ENCODE peak calls at places on chromosomes 3 and 15, in four cellular contexts. Z, E, W and I are unnamed samples.

GRCh38 chr3:185818267-185818875 is 6.5 kb downstream of the IGF2BP2 start:
- DNase-seq in Z (no peak), E (no peak), W (peak; percentile 46), I (no peak)

GRCh38 chr3:148604270-148605085 is 93.2 kb upstream of the AGTR1 start:
- DNase-seq in Z (no peak), E (peak; percentile 13), W (no peak), I (no peak)

GRCh38 chr15:98690272-98690671 is 41.9 kb downstream of the IGF1R start:
- DNase-seq in Z (no peak), E (no peak), W (no peak), I (no peak)

GRCh38 chr3:191244242-191244867 is 45.3 kb downstream of the OSTN start:
- DNase-seq in Z (no peak), E (no peak), W (no peak), I (no peak)

GRCh38 chr3:143507735-143508580 is 340.3 kb downstream of the SLC9A9 start:
- DNase-seq in Z (no peak), E (no peak), W (peak; percentile 64), I (no peak)

GRCh38 chr15:84822774-84823579 is 5.8 kb downstream of the ALPK3 start:
- DNase-seq in Z (no peak), E (no peak), W (no peak), I (no peak)

GRCh38 chr3:107870989-107871638 is 219.7 kb downstream of the CD47 start:
- DNase-seq in Z (no peak), E (no peak), W (no peak), I (no peak)

GRCh38 chr3:54870423-54870822 is 57.4 kb downstream of the LRTM1 start:
- DNase-seq in Z (peak; percentile 28), E (peak; percentile 74), W (peak; percentile 69), I (no peak)

GRCh38 chr15:55588070-55588817 is at the start of gene PYGO1:
- DNase-seq in Z (peak; percentile 55), E (peak; percentile 80), W (peak; percentile 34), I (no peak)

GRCh38 chr3:30614943-30615342 is 8.5 kb downstream of the TGFBR2 start:
- DNase-seq in Z (no peak), E (no peak), W (peak; percentile 40), I (no peak)

GRCh38 chr15:72139667-72140066 is 21.5 kb downstream of the SENP8 start:
- DNase-seq in Z (no peak), E (no peak), W (no peak), I (no peak)

GRCh38 chr15:72136170-72137051 is 18.2 kb downstream of the SENP8 start:
- DNase-seq in Z (no peak), E (no peak), W (no peak), I (no peak)

GRCh38 chr15:72146221-72146620 is 28.0 kb downstream of the SENP8 start:
- DNase-seq in Z (no peak), E (no peak), W (no peak), I (no peak)

GRCh38 chr15:72140088-72140487 is 21.9 kb downstream of the SENP8 start:
- DNase-seq in Z (no peak), E (no peak), W (no peak), I (no peak)

GRCh38 chr15:72141171-72142084 is 23.2 kb downstream of the SENP8 start:
- DNase-seq in Z (no peak), E (no peak), W (no peak), I (no peak)
- H3K4me3 ChIP-seq in Z (no peak overlapping the region), E (no peak overlapping the region), W (no peak overlapping the region), I (no peak overlapping the region)

GRCh38 chr15:89444241-89444797 is 52.1 kb downstream of the RHCG start:
- DNase-seq in Z (no peak), E (no peak), W (no peak), I (no peak)

GRCh38 chr15:89442671-89443307 is 53.6 kb downstream of the RHCG start:
- DNase-seq in Z (no peak), E (peak; percentile 72), W (no peak), I (peak; percentile 72)

GRCh38 chr15:89446260-89446891 is 50.0 kb downstream of the RHCG start:
- DNase-seq in Z (no peak), E (no peak), W (no peak), I (no peak)

GRCh38 chr15:89445553-89445952 is 50.8 kb downstream of the RHCG start:
- DNase-seq in Z (no peak), E (no peak), W (no peak), I (no peak)

DNA sequence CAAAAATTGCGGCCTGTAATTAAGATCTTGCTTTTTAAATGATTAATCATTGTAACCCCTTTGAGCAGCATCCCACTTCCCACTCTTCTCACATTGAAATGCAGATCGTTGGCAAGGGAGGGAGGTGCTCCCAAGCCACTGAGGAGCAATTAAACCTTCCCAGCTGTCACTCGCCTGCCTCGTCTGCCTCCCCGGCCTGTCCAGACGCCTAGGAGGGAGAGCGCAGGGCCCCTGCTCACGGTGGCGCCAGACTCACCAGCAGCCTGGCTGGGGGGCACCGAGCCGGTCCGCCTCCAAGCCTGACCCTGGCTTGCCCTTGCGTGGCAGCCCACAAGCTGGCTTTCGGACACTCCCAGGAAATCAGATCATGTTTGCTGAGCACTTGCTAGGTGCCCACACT is 51.5 kb downstream of the RHCG start:
- DNase-seq in Z (no peak), E (no peak), W (no peak), I (no peak)
- H3K27me3 ChIP-seq in Z (no peaks in the 10 kb centered on the region), E (peaks cover 7% of the 10 kb centered on the region), W (peaks cover 2% of the 10 kb centered on the region), I (peaks cover 11% of the 10 kb centered on the region)

DNA sequence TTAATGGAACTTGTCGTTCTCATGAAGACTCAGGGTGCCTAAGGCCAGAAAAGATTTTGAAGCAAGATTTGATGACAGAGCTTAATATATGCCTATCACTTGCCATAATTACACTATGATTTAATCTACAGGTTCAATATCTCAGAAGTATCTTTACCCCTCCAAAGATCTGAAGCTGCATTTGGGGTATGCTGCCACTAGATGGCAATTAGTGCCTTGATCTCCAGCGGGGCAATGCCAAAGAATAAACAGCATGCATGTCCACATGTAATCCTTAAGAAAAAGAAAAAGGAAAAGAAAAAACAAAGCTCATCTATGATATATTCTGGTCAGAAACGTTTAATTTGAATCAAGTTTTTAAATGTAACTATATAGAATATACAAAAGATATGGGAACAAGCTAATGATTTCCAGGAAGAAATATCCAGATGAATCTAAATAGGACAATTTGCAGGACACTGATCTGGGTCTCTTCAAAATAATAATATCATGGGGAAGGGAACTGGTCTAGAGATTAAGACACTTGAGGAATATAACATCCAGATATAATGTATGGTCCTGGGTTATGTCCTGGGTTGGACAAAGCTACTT is 55.0 kb upstream of the SOX14 start:
- DNase-seq in Z (no peak), E (peak; percentile 25), W (peak; percentile 6), I (no peak)
- TF ChIP-seq CTCF in Z (no peak), E (peak; percentile 51), W (peak; percentile 73), I (peak; percentile 14)

GRCh38 chr3:59261009-59261408 is 211.2 kb upstream of the CFAP20DC start:
- DNase-seq in Z (no peak), E (no peak), W (no peak), I (no peak)
- H3K4me3 ChIP-seq in Z (no peak overlapping the region), E (no peak overlapping the region), W (no peak overlapping the region), I (no peak overlapping the region)

DNA sequence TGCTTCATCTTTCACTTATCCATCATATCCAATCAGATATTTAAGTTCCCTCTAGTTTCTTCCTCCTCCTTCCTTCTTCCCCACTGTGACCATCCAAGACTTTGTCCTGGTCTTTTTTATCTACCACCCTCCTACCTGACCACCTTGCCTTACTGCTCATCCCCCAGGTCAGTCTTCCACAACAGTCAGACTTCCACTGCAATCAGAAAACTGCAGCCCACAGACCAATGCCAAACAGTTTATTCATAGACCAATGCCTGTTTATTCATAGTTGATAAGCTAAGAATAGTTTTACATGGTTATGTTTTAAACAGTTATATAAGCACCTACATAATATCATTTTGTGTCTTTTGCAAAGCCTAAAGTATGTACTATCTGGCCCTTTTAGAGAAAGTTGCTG is 65.5 kb downstream of the TRIM69 start:
- DNase-seq in Z (no peak), E (no peak), W (no peak), I (no peak)
- H3K27me3 ChIP-seq in Z (no peaks in the 10 kb centered on the region), E (no peaks in the 10 kb centered on the region), W (peaks cover 4% of the 10 kb centered on the region), I (no peaks in the 10 kb centered on the region)

GRCh38 chr3:187983484-187984124 is 170.4 kb upstream of the LPP start:
- DNase-seq in Z (no peak), E (no peak), W (no peak), I (no peak)

GRCh38 chr3:187985636-187986035 is 168.3 kb upstream of the LPP start:
- DNase-seq in Z (no peak), E (no peak), W (no peak), I (no peak)

GRCh38 chr3:187987162-187987561 is 166.8 kb upstream of the LPP start:
- DNase-seq in Z (no peak), E (no peak), W (no peak), I (no peak)

GRCh38 chr3:187987919-187988318 is 166.0 kb upstream of the LPP start:
- DNase-seq in Z (no peak), E (no peak), W (no peak), I (no peak)

DNA sequence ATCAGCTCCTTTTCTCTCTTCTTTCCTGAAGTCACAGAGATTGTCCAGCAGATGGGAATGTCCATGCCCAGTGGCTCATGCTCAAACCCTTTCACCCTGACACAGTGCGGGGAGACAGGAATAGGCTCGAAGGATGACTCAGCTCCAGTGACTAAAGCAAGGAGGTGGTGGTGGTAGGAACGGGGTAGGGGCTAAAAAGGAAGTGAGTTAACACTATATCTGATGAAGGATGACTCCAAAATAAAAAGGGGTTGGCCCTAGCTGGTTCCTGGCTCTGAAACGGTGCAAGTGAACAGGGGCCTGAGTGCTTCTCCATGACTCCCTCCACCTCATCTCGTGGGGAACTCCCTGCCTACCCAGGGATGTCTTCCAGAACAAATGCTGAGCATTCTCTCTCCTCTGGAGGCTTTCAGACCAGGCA is 167.4 kb upstream of the LPP start:
- DNase-seq in Z (no peak), E (no peak), W (peak; percentile 95), I (no peak)
- TF ChIP-seq CTCF in Z (no peak), E (no peak), W (peak; percentile 24), I (no peak)

DNA sequence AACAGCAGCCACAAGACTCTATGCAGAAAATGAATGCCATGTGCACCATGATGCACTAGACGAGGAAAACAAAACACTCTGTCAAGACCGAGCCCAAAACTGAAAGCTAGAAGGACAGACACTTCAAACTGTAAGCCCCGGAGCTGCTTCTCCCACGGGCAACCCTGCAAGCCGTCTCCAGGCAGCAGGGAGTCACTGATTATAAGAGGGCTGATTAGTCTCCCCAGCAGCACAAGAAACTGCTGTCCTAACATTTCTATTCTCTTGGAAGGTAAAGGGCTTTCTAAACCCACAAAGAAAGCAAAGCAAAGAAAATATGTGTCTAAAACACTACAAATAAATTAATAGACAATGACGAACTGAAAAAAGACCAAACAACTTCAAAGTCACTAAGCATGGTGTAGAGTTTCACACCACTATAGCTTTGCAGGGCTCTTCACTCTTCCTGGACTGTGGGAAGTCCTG is 15.5 kb downstream of the TBC1D2B start:
- DNase-seq in Z (no peak), E (peak; percentile 37), W (no peak), I (no peak)
- H3K4me3 ChIP-seq in Z (peak overlapping the region; percentile 14), E (no peak overlapping the region), W (no peak overlapping the region), I (peak overlapping the region; percentile 5)

DNA sequence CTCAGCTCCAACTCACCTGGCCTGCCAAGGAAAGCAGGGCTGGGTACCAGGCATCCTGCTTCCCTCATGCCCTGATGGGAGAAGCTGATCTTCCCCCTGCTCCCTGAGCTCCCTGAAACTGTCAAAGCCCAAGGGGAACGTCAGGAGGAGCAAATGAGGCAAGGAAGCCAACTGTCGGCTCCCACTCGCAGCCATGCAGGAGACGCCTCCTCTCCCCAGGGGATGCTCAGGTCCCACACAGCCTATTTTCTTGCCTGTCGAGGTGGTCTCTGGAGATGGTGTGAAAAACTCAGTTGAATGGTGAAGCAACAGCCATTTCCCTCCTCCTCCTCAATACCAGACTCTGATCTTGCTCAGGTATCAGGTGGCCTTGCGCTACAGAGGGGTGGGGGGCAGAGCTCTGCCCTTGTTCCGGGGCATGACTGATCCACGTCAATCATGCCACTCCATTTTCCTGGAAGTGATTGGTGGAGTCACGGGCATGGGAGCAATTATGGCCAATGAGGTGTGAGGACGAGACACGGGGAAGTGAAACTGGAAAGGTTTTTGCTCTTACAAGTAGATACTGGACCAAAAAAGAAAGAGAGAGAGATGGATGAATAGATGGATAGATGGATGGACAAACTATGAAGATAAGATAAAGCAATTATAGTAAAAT is 58.2 kb downstream of the SLC6A1 start:
- DNase-seq in Z (no peak), E (no peak), W (no peak), I (no peak)
- H3K27me3 ChIP-seq in Z (no peaks in the 10 kb centered on the region), E (peaks cover 31% of the 10 kb centered on the region), W (peaks cover 5% of the 10 kb centered on the region), I (no peaks in the 10 kb centered on the region)